ENCODE peak calls at places on chromosomes 6 and 20, in four cellular contexts. P is PC-3, N is heart right ventricle, Q is upper lobe of right lung. F is an unnamed sample.

GRCh38 chr6:35960192-35960591 is 39.3 kb upstream of the SRPK1 start:
- DNase-seq in P (no peak), N (no peak), Q (no peak), F (no peak)

GRCh38 chr6:131290955-131291354 is 155.7 kb downstream of the AKAP7 start:
- DNase-seq in P (no peak), N (no peak), Q (no peak), F (no peak)

GRCh38 chr6:65637289-65638046 is 69.6 kb downstream of the EYS start:
- DNase-seq in P (no peak), N (no peak), Q (no peak), F (no peak)

GRCh38 chr6:30124391-30124790 is 11.5 kb upstream of the TRIM31 start:
- DNase-seq in P (no peak), N (no peak), Q (no peak), F (no peak)

GRCh38 chr20:1287306-1287705 is 21.2 kb downstream of the SNPH start:
- DNase-seq in P (no peak), N (no peak), Q (no peak), F (no peak)

GRCh38 chr6:37572340-37572739 is 72.6 kb upstream of the CCDC167 start:
- DNase-seq in P (no peak), N (no peak), Q (no peak), F (no peak)

GRCh38 chr20:16491277-16491912 is 81.9 kb downstream of the KIF16B start:
- DNase-seq in P (no peak), N (no peak), Q (no peak), F (no peak)

GRCh38 chr6:144659202-144659731 is 374.1 kb downstream of the UTRN start:
- DNase-seq in P (no peak), N (peak), Q (no peak), F (peak)

GRCh38 chr6:43009124-43009523 is 4.6 kb downstream of the MEA1 start:
- DNase-seq in P (peak), N (peak), Q (no peak), F (peak)

GRCh38 chr6:121592955-121593665 is 157.7 kb downstream of the GJA1 start:
- DNase-seq in P (no peak), N (no peak), Q (no peak), F (no peak)

GRCh38 chr6:40128149-40128548 is 193.9 kb upstream of the MOCS1 start:
- DNase-seq in P (no peak), N (no peak), Q (no peak), F (no peak)

GRCh38 chr6:14863896-14864850 is 381.7 kb upstream of the JARID2 start:
- DNase-seq in P (no peak), N (no peak), Q (no peak), F (no peak)

GRCh38 chr20:5888051-5888450 is 62.3 kb downstream of the TRMT6 start:
- DNase-seq in P (peak), N (no peak), Q (no peak), F (no peak)

GRCh38 chr6:37058084-37058586 is 52.7 kb downstream of the FGD2 start:
- DNase-seq in P (peak), N (no peak), Q (no peak), F (no peak)

GRCh38 chr20:7650481-7650880 is 289.8 kb downstream of the HAO1 start:
- DNase-seq in P (peak), N (peak), Q (no peak), F (peak)

GRCh38 chr20:61803903-61804804 is 261.5 kb downstream of the TAF4 start:
- DNase-seq in P (no peak), N (no peak), Q (peak), F (no peak)

GRCh38 chr6:98847767-98848538 is 13.6 kb downstream of the POU3F2 start:
- DNase-seq in P (no peak), N (no peak), Q (peak), F (no peak)

GRCh38 chr6:119799633-119800032 is 450.1 kb upstream of the MAN1A1 start:
- DNase-seq in P (no peak), N (no peak), Q (no peak), F (no peak)

GRCh38 chr20:31833130-31833930 is 12.1 kb downstream of the FOXS1 start:
- DNase-seq in P (peak), N (peak), Q (no peak), F (peak)

GRCh38 chr20:50558483-50558925 is 48.3 kb downstream of the PTPN1 start:
- DNase-seq in P (peak), N (no peak), Q (no peak), F (peak)

GRCh38 chr20:6828794-6829423 is 61.4 kb downstream of the BMP2 start:
- DNase-seq in P (peak), N (peak), Q (no peak), F (peak)

GRCh38 chr6:124979294-124979678 is 17.0 kb downstream of the RNF217 start:
- DNase-seq in P (no peak), N (no peak), Q (no peak), F (no peak)

GRCh38 chr6:124974770-124975377 is 12.6 kb downstream of the RNF217 start:
- DNase-seq in P (peak), N (no peak), Q (no peak), F (no peak)

GRCh38 chr6:124982669-124983068 is 20.4 kb downstream of the RNF217 start:
- DNase-seq in P (peak), N (no peak), Q (no peak), F (no peak)

GRCh38 chr6:124977067-124977908 is 15.1 kb downstream of the RNF217 start:
- DNase-seq in P (peak), N (no peak), Q (no peak), F (no peak)

DNA sequence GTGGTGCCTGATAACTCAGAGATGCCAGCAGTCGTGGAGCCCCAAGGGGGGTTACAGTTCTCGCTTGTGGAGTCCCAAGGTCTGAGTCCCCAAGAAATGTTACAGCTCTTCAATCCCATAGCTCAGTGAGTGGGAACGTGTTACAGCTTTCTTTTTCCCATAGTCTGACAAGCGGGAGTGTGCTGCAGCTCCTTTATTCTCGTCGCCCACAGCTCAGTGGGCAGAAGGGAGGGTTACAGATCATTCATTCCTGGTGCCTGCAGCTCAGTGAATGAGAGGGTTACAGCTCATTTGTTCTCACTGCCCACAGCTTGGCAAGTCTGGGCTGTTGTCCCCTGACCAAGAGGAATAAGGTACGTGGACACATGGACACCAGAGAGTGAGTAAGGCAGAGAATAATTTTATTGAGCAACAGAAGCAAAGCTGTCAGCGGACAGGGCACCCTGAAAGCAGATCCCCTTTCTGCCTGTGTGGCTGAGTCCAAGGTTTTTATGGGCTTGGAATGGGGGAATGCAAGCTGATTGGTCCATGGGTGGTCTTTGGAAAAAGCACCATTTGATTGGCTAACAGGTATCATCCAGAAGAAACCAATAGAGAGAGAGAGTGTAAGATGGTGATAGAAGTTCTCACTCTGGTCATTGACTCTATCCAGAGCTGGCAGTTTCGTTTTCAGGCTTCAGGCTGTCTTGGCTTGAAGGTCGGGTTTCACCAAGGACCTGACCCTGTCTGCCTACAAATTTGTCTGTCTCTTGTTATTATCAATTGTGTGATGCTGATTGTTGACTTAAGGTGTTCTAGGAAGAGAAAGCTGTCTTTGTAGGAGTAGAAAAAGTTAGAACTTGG is 16.4 kb downstream of the RNF217 start:
- DNase-seq in P (no peak), N (no peak), Q (no peak), F (no peak)
- H3K4me3 ChIP-seq in P (no peak), N (no peak), Q (no peak), F (no peak)

GRCh38 chr6:139374357-139375238 is at the start of gene CITED2:
- DNase-seq in P (peak), N (peak), Q (peak), F (peak)
- TF ChIP-seq CTCF in P (no peak), N (peak), Q (no peak), F (peak)

DNA sequence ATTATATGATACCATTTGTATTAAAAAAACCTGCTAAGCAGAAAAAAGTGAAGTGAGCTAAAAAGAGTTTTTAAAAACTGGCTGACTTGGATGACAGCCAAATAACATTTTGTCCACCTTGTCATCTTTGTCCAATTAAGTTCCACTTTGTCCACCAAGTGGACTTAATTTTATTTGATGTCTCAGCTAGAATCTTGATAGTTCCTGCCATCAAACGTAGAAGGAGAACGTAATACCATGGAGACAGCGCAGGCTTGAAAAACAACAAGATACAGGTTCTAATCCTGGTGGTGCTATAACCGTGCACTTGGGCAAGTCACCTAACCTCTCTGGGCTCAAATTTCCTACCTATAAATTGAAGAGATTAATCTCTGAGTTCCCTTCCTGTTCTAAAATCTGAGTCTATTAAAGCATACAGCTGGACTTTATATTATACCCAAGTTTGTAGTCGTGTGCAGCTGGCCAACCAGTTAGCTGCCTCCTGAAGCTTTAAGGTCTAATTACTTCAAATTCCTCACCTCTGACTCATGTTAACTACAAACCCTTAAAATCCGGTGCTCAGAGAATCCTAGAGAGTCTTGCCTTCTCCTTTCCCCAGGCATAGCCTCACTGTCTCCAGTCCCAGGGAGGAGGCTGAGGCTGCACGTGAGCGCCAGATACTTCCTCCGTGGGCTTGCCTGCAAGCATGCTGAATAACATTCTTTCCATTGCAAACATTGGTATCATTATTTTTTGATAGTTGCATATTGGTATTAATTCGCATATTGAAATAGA is 16.8 kb downstream of the TMEM244 start:
- DNase-seq in P (peak), N (no peak), Q (no peak), F (peak)
- H3K27ac ChIP-seq in P (no peak), N (no peak), Q (no peak), F (no peak)

DNA sequence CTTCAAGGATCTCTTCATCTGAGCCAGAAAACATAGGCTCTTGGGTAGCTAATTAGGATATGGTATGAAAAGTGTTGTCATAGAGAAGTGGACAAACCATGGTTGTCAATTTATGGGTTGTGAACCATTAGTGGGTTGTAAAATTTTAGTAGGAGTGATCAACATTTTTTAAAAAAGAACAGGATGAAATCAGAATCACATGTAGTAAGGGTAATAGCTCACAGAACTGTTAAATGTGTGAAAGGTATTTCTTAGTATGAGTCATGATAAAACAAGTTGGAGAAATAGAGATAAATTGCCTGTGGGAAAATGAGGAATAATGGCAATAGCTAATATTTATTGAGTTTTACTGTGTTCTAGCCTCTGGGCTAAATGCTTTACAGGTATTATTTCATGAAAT is 113.4 kb downstream of the MAP3K4 start:
- DNase-seq in P (peak), N (no peak), Q (no peak), F (no peak)
- H3K4me3 ChIP-seq in P (peak), N (no peak), Q (no peak), F (no peak)

GRCh38 chr6:158722176-158722729 is 72.4 kb downstream of the SYTL3 start:
- DNase-seq in P (no peak), N (no peak), Q (no peak), F (no peak)

GRCh38 chr6:158715330-158716311 is 65.8 kb downstream of the SYTL3 start:
- DNase-seq in P (no peak), N (no peak), Q (peak), F (no peak)

GRCh38 chr6:158717341-158718328 is 67.8 kb downstream of the SYTL3 start:
- DNase-seq in P (no peak), N (no peak), Q (no peak), F (no peak)

GRCh38 chr6:158713469-158713868 is 63.6 kb downstream of the SYTL3 start:
- DNase-seq in P (no peak), N (no peak), Q (no peak), F (no peak)

GRCh38 chr6:158718431-158719126 is 68.7 kb downstream of the SYTL3 start:
- DNase-seq in P (peak), N (no peak), Q (no peak), F (peak)
- TF ChIP-seq CTCF in P (peak), N (peak), Q (peak), F (peak)

DNA sequence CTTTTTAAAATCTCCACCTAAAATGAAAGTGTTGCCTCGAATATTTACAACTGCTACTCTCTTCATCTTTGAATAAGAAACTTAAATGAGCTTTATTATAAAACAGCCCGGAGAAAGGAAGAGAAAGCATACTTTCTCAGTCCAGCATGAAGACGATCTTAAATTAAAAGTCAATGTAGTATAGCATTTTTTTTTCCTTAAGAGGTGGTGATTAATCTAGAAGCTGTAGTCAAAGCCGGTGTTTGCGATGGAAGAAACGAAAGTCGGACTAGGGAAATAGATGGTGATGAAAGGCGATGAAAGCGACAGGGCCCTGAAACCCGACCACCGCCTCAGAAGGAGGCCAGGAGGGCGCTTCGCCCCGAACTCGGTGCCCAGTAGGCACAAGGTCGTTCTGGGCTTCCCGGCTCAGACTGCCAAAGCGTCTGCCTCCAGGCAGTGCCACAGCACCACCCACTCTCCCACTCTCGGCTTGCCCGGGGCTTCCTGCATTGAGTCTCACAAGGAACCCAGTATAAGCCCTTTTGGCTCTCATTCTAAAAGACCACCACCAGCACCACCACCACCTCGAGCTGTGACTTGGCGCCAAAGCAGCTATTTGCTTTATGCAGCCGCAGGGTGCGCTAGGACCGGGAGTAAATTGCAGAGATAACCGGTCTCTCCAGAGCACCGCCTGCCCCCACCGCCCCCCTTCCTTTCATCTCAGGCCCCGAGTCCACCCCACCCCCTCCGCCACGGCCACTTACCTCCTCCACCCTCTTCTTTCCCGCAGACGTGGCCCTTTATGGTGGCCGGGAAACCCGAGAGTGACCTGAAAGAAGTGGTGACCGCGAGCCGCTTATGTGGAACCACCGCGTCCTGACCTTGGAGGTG is 2.3 kb downstream of the TCF21 start:
- DNase-seq in P (no peak), N (peak), Q (peak), F (no peak)
- H3K27ac ChIP-seq in P (no peak), N (peak), Q (peak), F (no peak)

DNA sequence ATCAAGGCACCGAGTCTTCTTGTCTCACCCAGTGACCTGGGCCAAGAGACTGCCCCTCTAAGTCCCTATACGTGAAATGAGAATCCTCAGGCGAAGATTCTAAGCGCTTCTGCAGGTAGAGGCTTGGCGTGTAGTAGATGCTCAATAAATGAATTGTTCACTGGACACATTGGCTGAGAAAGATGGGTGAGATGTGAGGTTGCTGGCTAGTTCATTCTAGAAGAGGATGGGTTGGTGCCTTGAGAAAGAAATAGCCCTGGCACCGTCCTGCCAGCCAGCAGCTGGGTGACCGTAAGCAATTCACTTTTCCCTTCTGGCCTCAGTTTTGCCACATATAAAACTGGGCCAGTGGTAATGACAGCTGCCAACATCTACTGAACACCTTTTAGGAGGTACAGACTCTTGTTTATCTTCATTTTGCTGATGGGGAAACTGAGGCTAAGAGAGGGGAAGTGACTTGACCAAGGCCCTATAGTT is 1.4 kb downstream of the SRC start:
- DNase-seq in P (no peak), N (no peak), Q (no peak), F (no peak)
- H3K4me3 ChIP-seq in P (peak), N (no peak), Q (peak), F (peak)

DNA sequence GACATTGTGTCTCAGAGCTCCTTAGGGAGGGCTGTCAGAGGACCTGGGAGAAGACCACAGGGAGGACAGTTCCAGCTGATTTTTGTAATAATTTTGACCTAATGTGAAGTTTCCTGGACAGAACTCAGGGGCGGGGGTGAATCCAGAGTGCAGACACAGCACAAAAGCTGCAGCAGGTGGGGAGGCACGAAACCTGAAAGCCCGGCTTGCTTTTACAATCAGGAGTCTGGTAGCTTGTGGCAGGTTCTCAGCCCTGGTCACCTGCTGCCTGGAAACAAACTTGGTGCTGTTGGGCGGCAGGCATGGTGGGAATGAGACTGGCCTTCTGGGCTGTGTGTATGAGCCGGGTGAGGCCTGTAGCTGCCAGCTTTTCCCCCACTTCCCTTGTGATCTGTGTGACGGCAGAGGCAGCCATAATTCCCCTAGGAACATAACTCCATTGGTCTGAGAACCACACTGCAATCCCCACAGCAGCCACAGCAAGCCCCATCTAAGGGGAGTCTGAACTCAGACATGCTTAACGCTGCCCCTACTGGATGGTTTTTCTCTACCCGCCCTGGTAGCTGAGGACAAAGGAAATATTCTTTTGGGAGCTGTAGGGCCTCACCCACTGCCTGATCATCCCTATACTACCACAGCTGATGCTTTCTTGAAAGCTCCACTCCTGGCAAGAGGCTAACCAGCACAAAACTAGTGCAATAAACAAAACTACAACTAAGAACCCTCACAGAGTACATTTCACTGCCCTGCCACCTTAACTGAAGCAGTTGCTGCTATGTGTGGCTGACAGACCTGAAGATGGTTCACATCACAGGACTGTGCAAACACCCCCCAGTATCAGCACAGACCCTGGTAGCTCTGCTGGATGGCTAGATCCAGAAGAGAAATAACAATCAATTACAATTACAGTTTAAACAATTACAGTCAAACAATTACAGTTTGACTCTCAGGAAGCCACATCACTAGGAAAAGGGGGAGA is 1055.1 kb upstream of the GJE1 start:
- DNase-seq in P (peak), N (no peak), Q (no peak), F (peak)
- TF ChIP-seq CTCF in P (peak), N (no peak), Q (no peak), F (peak)

GRCh38 chr6:111628117-111628866 is 22.6 kb upstream of the TRAF3IP2 start:
- DNase-seq in P (no peak), N (no peak), Q (no peak), F (no peak)
- H3K27ac ChIP-seq in P (no peak), N (peak), Q (no peak), F (no peak)

F was measured in brain microvascular endothelial cell.